ENCODE peak calls at places on chromosome 22, in seven cellular contexts. O is tibial nerve; F is effector memory CD4-positive, alpha-beta T cell; I is psoas muscle; H is adrenal gland; V is heart left ventricle; S is A549. U is an unnamed sample. For H3K4me1, the result is how much of the 10 kb centered on the place peaks cover.

GRCh38 chr22:29459773-29460172 is 20.2 kb upstream of the NEFH start:
- DNase-seq in O (no peak), F (no peak), I (no peak), H (no peak), V (no peak), S (no peak), U (no peak)

GRCh38 chr22:24423519-24424000 is 3.8 kb upstream of the ADORA2A start:
- DNase-seq in O (no peak), F (peak), I (peak), H (no peak), V (peak), S (peak), U (peak)

GRCh38 chr22:27996529-27996925 is 77.5 kb upstream of the PITPNB start:
- DNase-seq in O (no peak), F (no peak), I (no peak), H (no peak), V (peak), S (no peak), U (no peak)

GRCh38 chr22:24471570-24471969 is 23.6 kb upstream of the UPB1 start:
- DNase-seq in O (peak), F (no peak), I (peak), H (peak), V (peak), S (no peak), U (no peak)

GRCh38 chr22:41799486-41800347 is 762 bp upstream of the CCDC134 start:
- DNase-seq in O (peak), F (peak), I (peak), H (peak), V (peak), S (no peak), U (no peak)

GRCh38 chr22:23822101-23822671 is 16.6 kb downstream of the DERL3 start:
- DNase-seq in O (no peak), F (no peak), I (no peak), H (no peak), V (no peak), S (no peak), U (no peak)

GRCh38 chr22:30920407-30920806 is 48.2 kb downstream of the MORC2 start:
- DNase-seq in O (peak), F (peak), I (peak), H (peak), V (peak), S (peak), U (peak)

GRCh38 chr22:37752189-37753061 is 55.3 kb upstream of the GCAT start:
- DNase-seq in O (peak), F (no peak), I (peak), H (peak), V (peak), S (peak), U (peak)

GRCh38 chr22:46072030-46072881 is 78.1 kb upstream of the PPARA start:
- DNase-seq in O (no peak), F (no peak), I (peak), H (peak), V (peak), S (no peak), U (peak)

GRCh38 chr22:20131593-20131855 is at the start of gene ZDHHC8:
- DNase-seq in O (no peak), F (peak), I (peak), H (no peak), V (no peak), S (no peak), U (no peak)

GRCh38 chr22:47307812-47308211 is 545.4 kb downstream of the TBC1D22A start:
- DNase-seq in O (no peak), F (no peak), I (no peak), H (peak), V (no peak), S (no peak), U (no peak)

GRCh38 chr22:28801845-28802594 is 1.7 kb upstream of the XBP1 start:
- DNase-seq in O (peak), F (no peak), I (no peak), H (no peak), V (no peak), S (no peak), U (no peak)

GRCh38 chr22:28222976-28223375 is 303.9 kb upstream of the PITPNB start:
- DNase-seq in O (no peak), F (no peak), I (no peak), H (no peak), V (no peak), S (no peak), U (no peak)

GRCh38 chr22:45830531-45831245 is 146.3 kb downstream of the WNT7B start:
- DNase-seq in O (no peak), F (no peak), I (no peak), H (no peak), V (no peak), S (peak), U (no peak)

GRCh38 chr22:46515208-46516111 is 22.0 kb downstream of the CELSR1 start:
- DNase-seq in O (no peak), F (no peak), I (no peak), H (no peak), V (no peak), S (no peak), U (peak)

GRCh38 chr22:44412136-44412731 is 85.8 kb downstream of the RTL6 start:
- DNase-seq in O (no peak), F (no peak), I (no peak), H (no peak), V (no peak), S (no peak), U (no peak)

GRCh38 chr22:25368271-25368670 is 148.8 kb downstream of the CRYBB2 start:
- DNase-seq in O (no peak), F (no peak), I (no peak), H (peak), V (no peak), S (peak), U (peak)

GRCh38 chr22:46584081-46584903 is 35.9 kb upstream of the GRAMD4 start:
- DNase-seq in O (no peak), F (no peak), I (no peak), H (no peak), V (no peak), S (no peak), U (no peak)

GRCh38 chr22:22981670-22982571 is 88.4 kb upstream of the GNAZ start:
- DNase-seq in O (no peak), F (no peak), I (no peak), H (no peak), V (no peak), S (no peak), U (no peak)

GRCh38 chr22:31085493-31085824 is 4.3 kb downstream of the SMTN start:
- DNase-seq in O (no peak), F (no peak), I (peak), H (peak), V (peak), S (no peak), U (no peak)

GRCh38 chr22:30047364-30047738 is 32.9 kb upstream of the HORMAD2 start:
- DNase-seq in O (no peak), F (peak), I (no peak), H (no peak), V (no peak), S (no peak), U (no peak)

GRCh38 chr22:37179622-37180420 is 8.2 kb downstream of the C1QTNF6 start:
- DNase-seq in O (no peak), F (no peak), I (no peak), H (no peak), V (peak), S (peak), U (peak)

GRCh38 chr22:25137577-25138525 is 61.8 kb upstream of the CRYBB3 start:
- DNase-seq in O (no peak), F (no peak), I (no peak), H (no peak), V (no peak), S (no peak), U (no peak)

GRCh38 chr22:39149915-39150847 is 2.3 kb downstream of the CBX7 start:
- DNase-seq in O (no peak), F (no peak), I (no peak), H (no peak), V (peak), S (no peak), U (no peak)
- H3K4me3 ChIP-seq in O (peak), F (no peak), I (peak), H (no peak), V (no peak), S (no peak), U (no peak)

GRCh38 chr22:17910561-17911311 is 113.6 kb downstream of the MICAL3 start:
- DNase-seq in O (peak), F (no peak), I (peak), H (peak), V (peak), S (peak), U (no peak)

GRCh38 chr22:17911887-17912286 is 112.5 kb downstream of the MICAL3 start:
- DNase-seq in O (no peak), F (no peak), I (no peak), H (no peak), V (no peak), S (no peak), U (no peak)

GRCh38 chr22:17913705-17914282 is 110.6 kb downstream of the MICAL3 start:
- DNase-seq in O (no peak), F (no peak), I (no peak), H (no peak), V (no peak), S (no peak), U (no peak)

GRCh38 chr22:17912942-17913704 is 111.2 kb downstream of the MICAL3 start:
- DNase-seq in O (no peak), F (no peak), I (peak), H (no peak), V (no peak), S (no peak), U (no peak)

DNA sequence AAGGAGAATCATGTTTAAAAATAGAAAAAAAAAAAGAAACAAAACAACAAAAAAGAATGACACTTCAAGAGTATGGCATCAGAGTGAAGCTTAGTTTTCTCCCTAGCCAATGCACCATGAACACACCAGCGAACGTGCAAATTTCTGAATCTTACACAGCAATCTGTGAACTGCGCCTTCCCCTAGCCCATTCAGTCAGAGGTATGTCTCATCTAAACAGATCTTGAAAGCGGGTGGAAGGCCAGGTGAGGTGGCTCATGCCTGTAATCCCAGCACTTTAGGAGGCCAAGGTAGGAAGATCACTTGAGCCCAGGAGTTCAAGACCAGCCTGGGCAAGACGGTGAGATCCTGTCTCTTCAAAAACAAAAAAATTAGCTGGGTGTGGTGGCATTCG is 113.1 kb downstream of the MICAL3 start:
- DNase-seq in O (no peak), F (no peak), I (no peak), H (no peak), V (no peak), S (no peak), U (no peak)
- H3K4me1 ChIP-seq in O (under half), F (under half), I (half or more), H (under half), V (half or more), S (under half), U (under half)

GRCh38 chr22:48636746-48637145 is 1190.9 kb downstream of the BRD1 start:
- DNase-seq in O (no peak), F (no peak), I (no peak), H (no peak), V (no peak), S (no peak), U (no peak)
- H3K4me3 ChIP-seq in O (no peak), F (no peak), I (no peak), H (no peak), V (no peak), S (no peak), U (no peak)

GRCh38 chr22:40238425-40239344 is 61.0 kb downstream of the TNRC6B start:
- DNase-seq in O (no peak), F (no peak), I (peak), H (peak), V (peak), S (peak), U (peak)

GRCh38 chr22:40237788-40238424 is 60.2 kb downstream of the TNRC6B start:
- DNase-seq in O (no peak), F (no peak), I (no peak), H (no peak), V (no peak), S (no peak), U (no peak)

GRCh38 chr22:40235418-40235817 is 57.7 kb downstream of the TNRC6B start:
- DNase-seq in O (no peak), F (no peak), I (no peak), H (no peak), V (no peak), S (no peak), U (no peak)

GRCh38 chr22:40236131-40236665 is 58.5 kb downstream of the TNRC6B start:
- DNase-seq in O (no peak), F (no peak), I (no peak), H (no peak), V (no peak), S (no peak), U (no peak)

DNA sequence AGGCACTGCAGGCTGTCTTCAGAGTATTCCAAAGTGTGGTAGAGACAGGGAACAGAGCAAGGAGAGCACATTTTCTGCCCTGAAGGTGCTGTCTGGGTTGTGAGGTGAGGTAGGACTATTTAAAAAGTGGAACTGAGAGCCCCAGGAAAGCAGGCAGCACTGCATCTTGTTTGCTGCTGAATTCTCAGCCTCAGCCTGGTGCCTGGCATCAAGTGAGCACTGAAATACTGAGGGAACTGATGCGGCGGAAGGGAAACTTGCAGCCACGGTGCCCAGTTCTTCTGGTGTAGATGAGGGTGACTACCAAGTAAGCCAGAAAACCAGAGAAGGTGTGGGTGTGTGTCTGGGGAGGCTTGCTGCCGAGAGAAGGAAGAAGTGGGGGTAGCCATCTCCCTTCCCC is 59.5 kb downstream of the TNRC6B start:
- DNase-seq in O (no peak), F (no peak), I (no peak), H (no peak), V (no peak), S (no peak), U (no peak)
- H3K4me1 ChIP-seq in O (under half), F (under half), I (half or more), H (under half), V (half or more), S (under half), U (under half)

GRCh38 chr22:36153756-36154155 is 6.8 kb downstream of the APOL3 start:
- DNase-seq in O (no peak), F (no peak), I (no peak), H (no peak), V (no peak), S (no peak), U (no peak)

GRCh38 chr22:36155702-36156101 is 4.9 kb downstream of the APOL3 start:
- DNase-seq in O (peak), F (no peak), I (peak), H (peak), V (peak), S (no peak), U (no peak)

GRCh38 chr22:36156119-36156514 is 4.4 kb downstream of the APOL3 start:
- DNase-seq in O (no peak), F (no peak), I (no peak), H (no peak), V (no peak), S (no peak), U (no peak)

GRCh38 chr22:36160499-36160942 is at the start of gene APOL3:
- DNase-seq in O (peak), F (peak), I (peak), H (peak), V (peak), S (no peak), U (peak)

DNA sequence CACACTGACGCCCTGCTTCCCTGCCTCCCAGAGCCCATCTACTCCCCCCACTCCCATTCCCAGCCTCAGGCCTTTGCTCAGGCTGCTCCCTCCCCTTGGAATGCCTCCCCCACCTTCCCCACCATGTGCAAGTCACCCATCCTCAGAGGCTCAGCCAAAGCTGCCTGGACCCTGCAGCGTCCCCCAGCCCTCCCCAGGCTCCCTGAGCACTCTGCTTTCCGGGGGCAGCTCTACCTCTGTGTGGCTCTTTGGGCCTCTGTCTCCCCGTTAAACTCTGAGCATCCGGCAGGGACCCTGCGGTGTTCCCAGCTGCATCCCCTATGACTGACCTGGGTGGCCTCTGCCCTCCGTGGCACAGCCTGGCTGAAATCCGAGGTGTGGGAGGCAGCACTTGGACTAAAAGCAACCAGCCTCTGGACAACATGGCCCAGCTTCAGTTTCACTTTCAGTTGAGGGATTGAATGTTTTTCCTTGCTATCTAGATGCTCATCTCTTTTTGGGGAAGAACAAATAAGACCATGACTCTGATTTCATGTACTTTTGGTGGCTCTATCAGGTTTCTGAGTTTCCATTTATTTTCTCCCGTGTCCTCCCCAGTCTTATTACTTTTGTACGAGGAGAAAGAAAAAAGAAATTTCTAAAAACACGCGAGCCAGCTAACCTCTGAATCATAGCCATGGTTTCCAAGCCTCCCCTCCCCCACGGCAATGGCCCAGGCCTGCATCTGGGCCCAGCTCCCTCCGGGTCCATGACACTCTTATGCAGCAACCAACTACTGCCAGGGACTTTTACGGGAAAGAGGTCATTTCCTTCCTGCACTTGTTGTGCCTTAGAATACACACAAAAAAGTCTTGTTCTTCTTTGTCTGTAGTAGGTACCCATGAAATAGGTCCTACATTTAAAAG is 3.8 kb downstream of the APOL3 start:
- DNase-seq in O (peak), F (peak), I (peak), H (peak), V (peak), S (no peak), U (no peak)
- H3K4me3 ChIP-seq in O (peak), F (peak), I (peak), H (no peak), V (peak), S (no peak), U (peak)

DNA sequence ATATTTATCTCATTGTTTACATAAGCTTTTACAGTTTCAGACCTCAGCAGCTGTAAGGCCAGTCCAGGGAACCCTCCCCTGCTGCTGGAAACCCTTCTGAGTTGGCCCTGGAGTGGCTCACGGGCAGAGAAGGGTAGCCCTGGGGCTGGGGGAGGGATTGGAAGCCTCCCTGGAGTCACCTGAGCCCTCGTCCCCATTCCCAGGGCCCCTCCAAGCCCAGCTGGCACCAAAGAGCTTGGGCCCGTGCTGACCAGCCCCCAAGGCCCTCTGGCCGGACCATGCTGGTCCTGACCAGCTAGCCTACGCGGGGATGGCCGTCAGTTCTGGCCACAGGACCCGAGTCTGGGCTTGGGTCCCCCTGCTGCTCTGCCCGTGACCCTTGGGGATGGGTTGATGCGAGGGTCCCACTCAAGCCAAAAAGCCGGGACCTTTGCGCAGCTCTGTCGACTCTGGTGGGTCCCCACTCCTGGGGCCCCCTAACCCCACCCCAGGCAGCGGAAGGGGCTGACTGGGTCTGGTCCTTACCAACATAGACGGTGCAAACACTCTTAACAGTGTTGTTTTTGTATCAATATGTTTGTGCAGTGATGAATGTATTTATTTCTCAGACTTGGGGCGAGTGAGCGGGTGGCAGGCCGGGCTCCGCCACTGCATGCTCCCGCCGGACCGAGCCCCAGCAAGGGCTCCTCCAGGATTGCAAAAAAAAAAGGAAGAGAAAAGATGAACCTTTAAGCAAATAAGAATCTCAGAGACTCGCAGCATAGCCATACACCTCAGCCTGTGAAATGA is 17.5 kb upstream of the TMEM191C start:
- DNase-seq in O (no peak), F (no peak), I (peak), H (peak), V (peak), S (no peak), U (no peak)
- H3K4me1 ChIP-seq in O (under half), F (under half), I (under half), H (under half), V (under half), S (under half), U (under half)

GRCh38 chr22:49788492-49788891 is 39.2 kb downstream of the BRD1 start:
- DNase-seq in O (peak), F (no peak), I (peak), H (peak), V (peak), S (no peak), U (no peak)
- H3K4me3 ChIP-seq in O (no peak), F (no peak), I (no peak), H (no peak), V (peak), S (no peak), U (no peak)

GRCh38 chr22:42929838-42930155 is 72.7 kb upstream of the ARFGAP3 start:
- DNase-seq in O (no peak), F (no peak), I (no peak), H (no peak), V (no peak), S (no peak), U (no peak)
- H3K4me1 ChIP-seq in O (half or more), F (under half), I (half or more), H (half or more), V (half or more), S (half or more), U (half or more)